ENCODE peak calls at places on chromosomes 3 and 15, in eight cellular contexts. H is K562, O is body of pancreas, M is fibroblast of lung, G is neural progenitor cell, N is pancreas, Y is spleen, T is stomach. U is an unnamed sample.
A peak's percentile ranks its signal among the peaks of the same experiment; 100 is the strongest.

GRCh38 chr3:90184861-90185260 is 1077.4 kb downstream of the EPHA3 start:
- DNase-seq in H (no peak), O (no peak), M (peak; percentile 43), G (no peak), N (no peak), Y (no peak), T (no peak), U (no peak)

GRCh38 chr3:69442771-69443197 is 56.9 kb upstream of the FRMD4B start:
- DNase-seq in H (no peak), O (no peak), M (no peak), G (no peak), N (no peak), Y (no peak), T (no peak), U (no peak)

GRCh38 chr15:43492266-43492665 is 690 bp downstream of the TP53BP1 start:
- DNase-seq in H (no peak), O (no peak), M (no peak), G (peak; percentile 16), N (no peak), Y (no peak), T (no peak), U (no peak)

GRCh38 chr3:126441256-126441880 is 34.3 kb downstream of the ZXDC start:
- DNase-seq in H (no peak), O (no peak), M (no peak), G (no peak), N (no peak), Y (peak; percentile 64), T (peak; percentile 17), U (no peak)

GRCh38 chr3:142863965-142864924 is 24.6 kb downstream of the PCOLCE2 start:
- DNase-seq in H (no peak), O (no peak), M (no peak), G (no peak), N (no peak), Y (no peak), T (no peak), U (no peak)

GRCh38 chr3:126971891-126972351 is 11.0 kb upstream of the PLXNA1 start:
- DNase-seq in H (no peak), O (peak; percentile 32), M (peak; percentile 84), G (peak; percentile 49), N (no peak), Y (no peak), T (peak; percentile 38), U (peak; percentile 67)

GRCh38 chr15:89450076-89451006 is 46.0 kb downstream of the RHCG start:
- DNase-seq in H (no peak), O (no peak), M (no peak), G (no peak), N (no peak), Y (no peak), T (no peak), U (no peak)

GRCh38 chr15:68353418-68354145 is 76.0 kb downstream of the FEM1B start:
- DNase-seq in H (no peak), O (no peak), M (peak; percentile 28), G (no peak), N (no peak), Y (peak; percentile 23), T (no peak), U (no peak)

GRCh38 chr3:156259896-156260788 is 139.8 kb downstream of the KCNAB1 start:
- DNase-seq in H (no peak), O (no peak), M (no peak), G (no peak), N (no peak), Y (no peak), T (no peak), U (no peak)

GRCh38 chr15:25441111-25441510 is 2.3 kb upstream of the UBE3A start:
- DNase-seq in H (no peak), O (no peak), M (no peak), G (no peak), N (no peak), Y (no peak), T (no peak), U (no peak)

GRCh38 chr3:124780767-124781485 is 50.7 kb downstream of the UMPS start:
- DNase-seq in H (no peak), O (no peak), M (peak; percentile 65), G (peak; percentile 69), N (no peak), Y (peak; percentile 41), T (no peak), U (peak; percentile 89)

GRCh38 chr3:38650248-38650940 is 907 bp upstream of the SCN5A start:
- DNase-seq in H (no peak), O (no peak), M (no peak), G (no peak), N (no peak), Y (no peak), T (no peak), U (no peak)

DNA sequence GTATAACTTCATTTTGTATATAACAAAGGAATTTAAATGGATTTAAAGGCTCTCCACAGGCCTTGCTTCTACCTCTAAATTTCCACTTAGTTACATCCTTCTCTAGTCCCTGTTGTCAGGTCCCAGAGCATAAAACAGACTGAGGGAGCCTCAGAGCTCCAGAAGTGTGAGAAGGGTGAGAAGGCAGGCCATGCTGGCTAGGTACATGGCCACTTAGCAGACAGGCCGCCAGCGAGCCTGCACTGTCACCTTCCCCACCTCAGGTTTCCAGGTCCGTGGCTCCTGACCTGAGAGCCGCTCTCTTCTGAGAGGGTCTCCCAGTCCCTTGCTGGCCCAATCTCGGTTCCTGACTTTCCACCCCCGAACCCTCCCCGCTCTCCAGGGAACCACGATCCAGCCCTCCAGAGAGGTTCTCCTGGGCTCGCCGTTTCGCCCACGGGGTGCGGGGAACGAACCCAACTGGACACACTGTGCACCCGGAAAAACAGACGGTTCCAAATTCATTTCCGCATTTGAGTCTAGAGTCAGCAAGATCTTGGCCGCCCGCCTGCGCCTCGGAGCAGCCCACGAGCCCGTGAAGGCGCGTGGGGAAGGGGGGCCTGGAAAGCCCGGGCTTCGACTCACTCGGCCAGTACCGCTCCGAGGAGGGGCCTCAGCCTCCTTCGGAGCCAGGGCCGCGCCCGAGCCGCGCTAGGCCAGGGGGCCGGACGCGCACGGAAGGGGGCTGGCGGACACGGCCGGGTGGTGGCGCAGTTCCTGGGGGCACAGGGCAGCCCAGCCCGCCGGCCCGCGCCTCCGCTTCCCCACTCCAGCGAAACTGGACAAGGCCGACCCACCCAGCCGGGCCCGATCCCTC is 16.7 kb upstream of the SOX2 start:
- DNase-seq in H (no peak), O (peak; percentile 20), M (no peak), G (peak; percentile 83), N (peak; percentile 22), Y (peak; percentile 71), T (peak; percentile 47), U (peak; percentile 40)
- H3K27me3 ChIP-seq in H (no peaks in the 10 kb centered on the region), O (peaks cover 36% of the 10 kb centered on the region), M (peaks cover 18% of the 10 kb centered on the region), G (no peaks in the 10 kb centered on the region), N (peaks cover 10% of the 10 kb centered on the region), Y (peaks cover 48% of the 10 kb centered on the region), T (peaks cover 54% of the 10 kb centered on the region), U (peaks cover 70% of the 10 kb centered on the region)

GRCh38 chr15:69929905-69930630 is 167.6 kb downstream of the TLE3 start:
- DNase-seq in H (no peak), O (no peak), M (no peak), G (no peak), N (no peak), Y (no peak), T (no peak), U (no peak)

GRCh38 chr15:69930754-69931153 is 167.0 kb downstream of the TLE3 start:
- DNase-seq in H (no peak), O (no peak), M (no peak), G (no peak), N (no peak), Y (no peak), T (no peak), U (no peak)

GRCh38 chr15:69924531-69924930 is 173.2 kb downstream of the TLE3 start:
- DNase-seq in H (no peak), O (no peak), M (no peak), G (no peak), N (no peak), Y (no peak), T (no peak), U (no peak)

GRCh38 chr15:69926011-69926410 is 171.7 kb downstream of the TLE3 start:
- DNase-seq in H (no peak), O (no peak), M (no peak), G (no peak), N (no peak), Y (no peak), T (no peak), U (no peak)

GRCh38 chr15:69926721-69927120 is 171.0 kb downstream of the TLE3 start:
- DNase-seq in H (no peak), O (no peak), M (no peak), G (no peak), N (no peak), Y (no peak), T (no peak), U (no peak)
- H3K9me3 ChIP-seq in H (peaks cover 3% of the 10 kb centered on the region), O (no peaks in the 10 kb centered on the region), M (no peaks in the 10 kb centered on the region), G (peaks cover 11% of the 10 kb centered on the region), N (no peaks in the 10 kb centered on the region), Y (peaks cover 27% of the 10 kb centered on the region), T (peaks cover 25% of the 10 kb centered on the region), U (peaks cover 36% of the 10 kb centered on the region)

GRCh38 chr3:183762304-183762703 is 63.1 kb downstream of the MAP6D1 start:
- DNase-seq in H (no peak), O (no peak), M (no peak), G (no peak), N (no peak), Y (no peak), T (no peak), U (no peak)

GRCh38 chr3:183766745-183767606 is 58.4 kb downstream of the MAP6D1 start:
- DNase-seq in H (peak; percentile 63), O (peak; percentile 82), M (peak; percentile 70), G (peak; percentile 82), N (peak; percentile 65), Y (peak; percentile 78), T (peak; percentile 83), U (peak; percentile 48)

GRCh38 chr3:183768114-183768513 is 57.3 kb downstream of the MAP6D1 start:
- DNase-seq in H (no peak), O (no peak), M (no peak), G (no peak), N (no peak), Y (no peak), T (no peak), U (no peak)

GRCh38 chr3:183766107-183766506 is 59.3 kb downstream of the MAP6D1 start:
- DNase-seq in H (no peak), O (no peak), M (no peak), G (no peak), N (no peak), Y (no peak), T (no peak), U (no peak)

GRCh38 chr3:183764854-183765731 is 60.3 kb downstream of the MAP6D1 start:
- DNase-seq in H (no peak), O (no peak), M (peak; percentile 73), G (no peak), N (no peak), Y (no peak), T (no peak), U (no peak)
- H3K36me3 ChIP-seq in H (peaks cover 61% of the 10 kb centered on the region), O (no peaks in the 10 kb centered on the region), M (peaks cover 7% of the 10 kb centered on the region), G (peaks cover 6% of the 10 kb centered on the region), N (no peaks in the 10 kb centered on the region), Y (peaks cover 27% of the 10 kb centered on the region), T (peaks cover 56% of the 10 kb centered on the region), U (peaks cover 52% of the 10 kb centered on the region)

DNA sequence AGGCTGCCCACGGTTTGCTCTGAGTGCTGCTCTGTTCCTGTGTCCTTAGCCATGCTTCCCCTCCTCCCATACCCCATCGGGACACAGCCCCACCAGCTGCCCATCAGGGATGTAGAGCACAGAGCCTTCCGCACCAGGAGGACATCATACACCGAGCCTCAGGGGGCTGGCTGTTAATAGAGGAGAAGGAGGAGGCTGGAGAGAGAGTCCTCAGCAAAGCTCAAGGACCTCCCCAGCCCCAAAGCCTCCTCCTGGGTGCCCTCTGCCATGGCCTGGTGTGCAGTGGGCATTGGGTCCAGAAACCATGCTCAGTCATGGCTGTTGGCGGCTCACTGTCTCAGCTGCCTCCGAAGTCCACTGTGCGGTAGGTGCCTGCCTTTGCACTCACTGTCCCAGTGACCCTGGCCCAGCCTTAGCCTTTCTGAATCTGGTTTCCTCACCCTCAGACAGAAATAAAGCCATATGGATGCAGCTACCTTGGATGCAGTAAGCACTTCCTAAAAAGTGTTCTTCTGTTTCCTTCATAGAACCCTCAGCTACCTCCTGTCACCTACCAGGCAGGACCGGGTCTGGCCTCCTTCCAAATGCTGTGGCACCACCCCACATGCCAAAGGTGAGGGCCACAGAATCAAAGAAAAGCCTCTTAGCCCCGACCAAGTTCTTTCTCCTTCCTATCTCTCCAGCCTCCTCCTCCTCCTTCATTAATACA is 53.9 kb downstream of the ACAD9 start:
- DNase-seq in H (no peak), O (no peak), M (no peak), G (no peak), N (no peak), Y (no peak), T (no peak), U (no peak)
- H3K27me3 ChIP-seq in H (peaks cover 8% of the 10 kb centered on the region), O (no peaks in the 10 kb centered on the region), M (peaks cover 5% of the 10 kb centered on the region), G (no peaks in the 10 kb centered on the region), N (no peaks in the 10 kb centered on the region), Y (no peaks in the 10 kb centered on the region), T (peaks cover 8% of the 10 kb centered on the region), U (no peaks in the 10 kb centered on the region)

U was measured in left ventricle myocardium inferior.